ENCODE peak calls at places on chromosomes 3 and 15, in five cellular contexts. G, L, T, J and O are unnamed samples. For H3K36me3 and H3K4me1, the result is how much of the 10 kb centered on the place peaks cover.

GRCh38 chr3:66860771-66861170 is 137.3 kb upstream of the KBTBD8 start:
- DNase-seq in G (no peak), L (no peak), T (no peak), J (no peak), O (no peak)

GRCh38 chr3:100265016-100265415 is 4.2 kb downstream of the TBC1D23 start:
- DNase-seq in G (no peak), L (no peak), T (no peak), J (no peak), O (no peak)

GRCh38 chr3:76403556-76403955 is 618.2 kb upstream of the ZNF717 start:
- DNase-seq in G (no peak), L (no peak), T (no peak), J (no peak), O (no peak)

GRCh38 chr3:23203651-23204111 is 554 bp downstream of the UBE2E2 start:
- DNase-seq in G (no peak), L (peak), T (no peak), J (peak), O (no peak)

GRCh38 chr3:16523778-16524177 is 10.3 kb upstream of the RFTN1 start:
- DNase-seq in G (no peak), L (no peak), T (no peak), J (no peak), O (no peak)

GRCh38 chr15:89395461-89395875 is 60.8 kb upstream of the POLG start:
- DNase-seq in G (no peak), L (no peak), T (no peak), J (no peak), O (no peak)

GRCh38 chr15:69810441-69811071 is 287.2 kb downstream of the TLE3 start:
- DNase-seq in G (no peak), L (no peak), T (no peak), J (no peak), O (no peak)

GRCh38 chr3:52385157-52385556 is 59.7 kb downstream of the SEMA3G start:
- DNase-seq in G (no peak), L (peak), T (no peak), J (no peak), O (no peak)

GRCh38 chr15:62124176-62124952 is 40.7 kb downstream of the C2CD4B start:
- DNase-seq in G (no peak), L (peak), T (no peak), J (no peak), O (no peak)

GRCh38 chr15:67479781-67480180 is 41.1 kb upstream of the C15orf61 start:
- DNase-seq in G (no peak), L (peak), T (no peak), J (no peak), O (no peak)

GRCh38 chr3:138009476-138010272 is at the start of gene CLDN18:
- DNase-seq in G (no peak), L (no peak), T (peak), J (no peak), O (peak)

GRCh38 chr15:96670389-96670788 is 339.9 kb downstream of the NR2F2 start:
- DNase-seq in G (no peak), L (no peak), T (no peak), J (no peak), O (no peak)

GRCh38 chr3:49294343-49294742 is 17.3 kb upstream of the C3orf62 start:
- DNase-seq in G (no peak), L (no peak), T (no peak), J (no peak), O (no peak)

GRCh38 chr3:129513705-129514104 is 14.7 kb upstream of the RHO start:
- DNase-seq in G (no peak), L (no peak), T (no peak), J (no peak), O (no peak)
- H3K36me3 ChIP-seq in G (under half), L (under half), T (half or more), J (under half), O (under half)

GRCh38 chr15:31400222-31400927 is 73.7 kb downstream of the KLF13 start:
- DNase-seq in G (no peak), L (no peak), T (no peak), J (no peak), O (peak)
- H3K4me1 ChIP-seq in G (under half), L (under half), T (under half), J (under half), O (under half)

GRCh38 chr3:129441782-129442181 is 1.8 kb downstream of the IFT122 start:
- DNase-seq in G (peak), L (no peak), T (no peak), J (no peak), O (no peak)

GRCh38 chr3:129440648-129441190 is 695 bp downstream of the IFT122 start:
- DNase-seq in G (no peak), L (no peak), T (no peak), J (no peak), O (no peak)

GRCh38 chr3:129441215-129441614 is 1.2 kb downstream of the IFT122 start:
- DNase-seq in G (no peak), L (no peak), T (no peak), J (no peak), O (no peak)

GRCh38 chr3:129439817-129440647 is at the start of the genes IFT122 and MBD4:
- DNase-seq in G (peak), L (peak), T (peak), J (peak), O (peak)

DNA sequence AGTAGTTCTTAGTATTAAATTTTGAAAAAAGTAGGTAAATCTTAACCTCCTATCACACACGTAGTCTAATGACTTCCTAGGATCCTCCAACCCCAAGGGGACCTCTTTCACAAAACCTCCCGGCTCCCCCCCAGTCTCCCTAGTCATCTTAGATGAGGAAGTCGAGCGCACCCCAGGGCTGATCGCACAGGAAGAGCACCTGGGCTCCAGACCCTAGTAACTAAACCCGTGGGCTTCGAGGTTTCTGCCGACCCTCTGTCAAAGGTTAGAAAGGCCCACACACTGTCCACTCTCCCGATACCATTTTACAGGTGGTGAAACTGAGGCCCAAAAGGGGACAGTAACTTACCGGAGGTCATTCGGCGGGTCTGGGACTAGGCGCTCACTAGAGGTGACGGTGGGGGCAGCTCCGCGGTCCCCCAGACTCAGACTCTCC is 349 bp downstream of the MBD4 start:
- DNase-seq in G (peak), L (peak), T (peak), J (peak), O (peak)
- TF ChIP-seq CTCF in G (no peak), L (no peak), T (no peak), J (no peak), O (no peak)

GRCh38 chr15:84689858-84690257 is 26.1 kb downstream of the SEC11A start:
- DNase-seq in G (no peak), L (no peak), T (no peak), J (no peak), O (no peak)

GRCh38 chr15:84685304-84685703 is 27.3 kb upstream of the NMB start:
- DNase-seq in G (peak), L (peak), T (no peak), J (peak), O (peak)

GRCh38 chr15:84681822-84682221 is 23.8 kb upstream of the NMB start:
- DNase-seq in G (no peak), L (no peak), T (no peak), J (no peak), O (no peak)

DNA sequence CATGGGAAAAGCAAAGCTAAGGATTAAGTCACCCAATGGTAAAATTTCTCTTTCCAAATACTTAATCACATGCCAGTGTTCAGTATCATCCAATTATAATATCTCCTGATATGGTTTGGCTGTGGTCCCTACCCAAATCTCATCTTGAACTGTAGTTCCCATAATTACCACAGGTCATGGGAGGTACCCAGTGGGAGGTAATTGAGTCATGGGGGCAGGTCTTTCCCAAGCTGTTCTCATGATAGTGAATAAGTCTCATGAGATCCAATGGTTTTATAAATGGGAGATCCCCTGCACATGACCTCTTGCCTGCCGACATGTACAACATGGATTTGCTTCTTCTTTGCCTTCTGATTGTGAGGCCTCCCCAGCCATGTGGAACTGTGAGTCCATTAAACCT is 26.1 kb upstream of the NMB start:
- DNase-seq in G (no peak), L (peak), T (no peak), J (no peak), O (no peak)
- H3K36me3 ChIP-seq in G (half or more), L (under half), T (half or more), J (under half), O (half or more)

DNA sequence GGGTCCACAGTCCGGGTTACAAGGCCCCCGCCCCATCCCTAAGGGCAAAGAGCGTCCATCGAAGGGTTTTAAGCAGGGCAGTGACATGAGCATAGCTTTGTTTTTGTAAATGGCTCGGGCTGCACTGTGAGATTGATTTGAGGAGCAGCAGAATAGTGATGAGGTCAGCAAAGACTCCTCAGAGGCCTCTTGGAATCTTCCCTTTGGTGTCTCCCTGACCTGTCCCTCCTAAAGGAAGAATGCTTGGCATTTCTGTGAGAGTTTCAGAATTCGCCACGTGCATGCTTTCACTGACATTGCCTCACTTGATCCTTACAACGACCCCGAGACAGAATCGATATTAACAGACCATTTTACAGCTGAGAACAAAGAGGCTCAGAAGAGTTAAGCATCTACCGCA is 20.3 kb downstream of the LAMP3 start:
- DNase-seq in G (no peak), L (no peak), T (no peak), J (no peak), O (no peak)
- H3K4me1 ChIP-seq in G (under half), L (under half), T (under half), J (under half), O (under half)